ENCODE peak calls at places on chromosome 10, in ten cellular contexts. One of them, this sample, is unnamed.
A peak's percentile ranks its signal among the peaks of the same experiment; 100 is the strongest.

GRCh38 chr10:98563811-98564210 is 117.1 kb upstream of the HPS1 start:
- DNase-seq in prostate gland: no peak
- DNase-seq in cardiac muscle cell: no peak
- DNase-seq in left ventricle myocardium inferior: no peak
- DNase-seq in CD8-positive, alpha-beta T cell: no peak
- DNase-seq in astrocyte of the cerebellum: no peak
- DNase-seq in A549: no peak
- DNase-seq in fibroblast of pulmonary artery: no peak
- DNase-seq in AG09309: no peak
- DNase-seq in gastrocnemius medialis: no peak
- DNase-seq in this sample: no peak

GRCh38 chr10:61642073-61642637 is 20.6 kb upstream of the CABCOCO1 start:
- DNase-seq in prostate gland: no peak
- DNase-seq in cardiac muscle cell: no peak
- DNase-seq in left ventricle myocardium inferior: no peak
- DNase-seq in CD8-positive, alpha-beta T cell: no peak
- DNase-seq in astrocyte of the cerebellum: no peak
- DNase-seq in A549: no peak
- DNase-seq in fibroblast of pulmonary artery: no peak
- DNase-seq in AG09309: no peak
- DNase-seq in gastrocnemius medialis: no peak
- DNase-seq in this sample: no peak

GRCh38 chr10:112789248-112789647 is 160.8 kb upstream of the TCF7L2 start:
- DNase-seq in prostate gland: no peak
- DNase-seq in cardiac muscle cell: no peak
- DNase-seq in left ventricle myocardium inferior: no peak
- DNase-seq in CD8-positive, alpha-beta T cell: no peak
- DNase-seq in astrocyte of the cerebellum: no peak
- DNase-seq in A549: no peak
- DNase-seq in fibroblast of pulmonary artery: no peak
- DNase-seq in AG09309: no peak
- DNase-seq in gastrocnemius medialis: no peak
- DNase-seq in this sample: peak; percentile 29

GRCh38 chr10:14623931-14624330 is 150.8 kb downstream of the FAM107B start:
- DNase-seq in prostate gland: no peak
- DNase-seq in cardiac muscle cell: no peak
- DNase-seq in left ventricle myocardium inferior: no peak
- DNase-seq in CD8-positive, alpha-beta T cell: no peak
- DNase-seq in astrocyte of the cerebellum: no peak
- DNase-seq in A549: no peak
- DNase-seq in fibroblast of pulmonary artery: no peak
- DNase-seq in AG09309: no peak
- DNase-seq in gastrocnemius medialis: no peak
- DNase-seq in this sample: no peak

GRCh38 chr10:8138471-8138870 is 84.0 kb downstream of the GATA3 start:
- DNase-seq in prostate gland: no peak
- DNase-seq in cardiac muscle cell: peak; percentile 55
- DNase-seq in left ventricle myocardium inferior: no peak
- DNase-seq in CD8-positive, alpha-beta T cell: no peak
- DNase-seq in astrocyte of the cerebellum: no peak
- DNase-seq in A549: no peak
- DNase-seq in fibroblast of pulmonary artery: peak; percentile 53
- DNase-seq in AG09309: peak; percentile 18
- DNase-seq in gastrocnemius medialis: no peak
- DNase-seq in this sample: peak; percentile 77

GRCh38 chr10:98433881-98434732 is 12.6 kb downstream of the HPS1 start:
- DNase-seq in prostate gland: no peak
- DNase-seq in cardiac muscle cell: no peak
- DNase-seq in left ventricle myocardium inferior: no peak
- DNase-seq in CD8-positive, alpha-beta T cell: no peak
- DNase-seq in astrocyte of the cerebellum: peak; percentile 11
- DNase-seq in A549: no peak
- DNase-seq in fibroblast of pulmonary artery: peak; percentile 11
- DNase-seq in AG09309: no peak
- DNase-seq in gastrocnemius medialis: no peak
- DNase-seq in this sample: no peak

GRCh38 chr10:132592790-132593788 is 55.5 kb downstream of the INPP5A start:
- DNase-seq in prostate gland: no peak
- DNase-seq in cardiac muscle cell: no peak
- DNase-seq in left ventricle myocardium inferior: no peak
- DNase-seq in CD8-positive, alpha-beta T cell: no peak
- DNase-seq in astrocyte of the cerebellum: no peak
- DNase-seq in A549: no peak
- DNase-seq in fibroblast of pulmonary artery: no peak
- DNase-seq in AG09309: no peak
- DNase-seq in gastrocnemius medialis: no peak
- DNase-seq in this sample: no peak

GRCh38 chr10:47374611-47375536 is 9.2 kb downstream of the ZNF488 start:
- DNase-seq in prostate gland: no peak
- DNase-seq in cardiac muscle cell: peak; percentile 79
- DNase-seq in left ventricle myocardium inferior: no peak
- DNase-seq in CD8-positive, alpha-beta T cell: peak; percentile 7
- DNase-seq in astrocyte of the cerebellum: peak; percentile 52
- DNase-seq in A549: no peak
- DNase-seq in fibroblast of pulmonary artery: peak; percentile 43
- DNase-seq in AG09309: peak; percentile 44
- DNase-seq in gastrocnemius medialis: no peak
- DNase-seq in this sample: no peak

DNA sequence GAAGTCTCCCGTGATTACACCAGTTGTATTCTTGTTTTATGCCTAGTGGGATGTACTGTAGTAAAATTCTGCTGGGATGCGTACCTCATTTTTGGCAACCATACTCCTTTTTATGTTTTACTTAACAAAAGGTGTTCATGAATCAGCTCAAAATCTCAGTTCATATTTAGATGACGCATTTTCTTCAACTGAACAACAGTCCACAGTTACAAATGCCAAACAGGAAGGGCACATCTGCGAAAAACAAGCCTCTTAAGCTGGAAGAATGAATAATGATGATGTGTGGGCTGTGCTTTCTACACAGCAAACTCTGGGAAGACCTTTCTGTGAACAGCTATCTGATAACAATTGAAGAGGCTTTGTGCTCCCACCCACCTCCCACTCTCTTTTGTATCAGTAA is 68.4 kb upstream of the NRBF2 start:
- DNase-seq in prostate gland: no peak
- DNase-seq in cardiac muscle cell: peak; percentile 71
- DNase-seq in left ventricle myocardium inferior: no peak
- DNase-seq in CD8-positive, alpha-beta T cell: no peak
- DNase-seq in astrocyte of the cerebellum: peak; percentile 1
- DNase-seq in A549: no peak
- DNase-seq in fibroblast of pulmonary artery: peak; percentile 92
- DNase-seq in AG09309: no peak
- DNase-seq in gastrocnemius medialis: no peak
- DNase-seq in this sample: peak; percentile 81
- TF ChIP-seq CTCF in prostate gland: no peak
- TF ChIP-seq CTCF in cardiac muscle cell: no peak
- TF ChIP-seq CTCF in left ventricle myocardium inferior: no peak
- TF ChIP-seq CTCF in CD8-positive, alpha-beta T cell: no peak
- TF ChIP-seq CTCF in astrocyte of the cerebellum: no peak
- TF ChIP-seq CTCF in A549: no peak
- TF ChIP-seq CTCF in fibroblast of pulmonary artery: no peak
- TF ChIP-seq CTCF in AG09309: no peak
- TF ChIP-seq CTCF in gastrocnemius medialis: no peak
- TF ChIP-seq CTCF in this sample: no peak

GRCh38 chr10:117546020-117546629 is 3.6 kb downstream of the EMX2 start:
- DNase-seq in prostate gland: no peak
- DNase-seq in cardiac muscle cell: no peak
- DNase-seq in left ventricle myocardium inferior: no peak
- DNase-seq in CD8-positive, alpha-beta T cell: no peak
- DNase-seq in astrocyte of the cerebellum: no peak
- DNase-seq in A549: no peak
- DNase-seq in fibroblast of pulmonary artery: no peak
- DNase-seq in AG09309: no peak
- DNase-seq in gastrocnemius medialis: no peak
- DNase-seq in this sample: no peak

GRCh38 chr10:117543999-117544728 is 1.6 kb downstream of the EMX2 start:
- DNase-seq in prostate gland: no peak
- DNase-seq in cardiac muscle cell: no peak
- DNase-seq in left ventricle myocardium inferior: no peak
- DNase-seq in CD8-positive, alpha-beta T cell: no peak
- DNase-seq in astrocyte of the cerebellum: no peak
- DNase-seq in A549: no peak
- DNase-seq in fibroblast of pulmonary artery: no peak
- DNase-seq in AG09309: no peak
- DNase-seq in gastrocnemius medialis: no peak
- DNase-seq in this sample: no peak

GRCh38 chr10:117546630-117547300 is 4.2 kb downstream of the EMX2 start:
- DNase-seq in prostate gland: no peak
- DNase-seq in cardiac muscle cell: no peak
- DNase-seq in left ventricle myocardium inferior: no peak
- DNase-seq in CD8-positive, alpha-beta T cell: no peak
- DNase-seq in astrocyte of the cerebellum: no peak
- DNase-seq in A549: no peak
- DNase-seq in fibroblast of pulmonary artery: no peak
- DNase-seq in AG09309: no peak
- DNase-seq in gastrocnemius medialis: no peak
- DNase-seq in this sample: no peak

GRCh38 chr10:117544729-117545140 is 2.2 kb downstream of the EMX2 start:
- DNase-seq in prostate gland: no peak
- DNase-seq in cardiac muscle cell: no peak
- DNase-seq in left ventricle myocardium inferior: no peak
- DNase-seq in CD8-positive, alpha-beta T cell: no peak
- DNase-seq in astrocyte of the cerebellum: no peak
- DNase-seq in A549: no peak
- DNase-seq in fibroblast of pulmonary artery: no peak
- DNase-seq in AG09309: no peak
- DNase-seq in gastrocnemius medialis: no peak
- DNase-seq in this sample: no peak

DNA sequence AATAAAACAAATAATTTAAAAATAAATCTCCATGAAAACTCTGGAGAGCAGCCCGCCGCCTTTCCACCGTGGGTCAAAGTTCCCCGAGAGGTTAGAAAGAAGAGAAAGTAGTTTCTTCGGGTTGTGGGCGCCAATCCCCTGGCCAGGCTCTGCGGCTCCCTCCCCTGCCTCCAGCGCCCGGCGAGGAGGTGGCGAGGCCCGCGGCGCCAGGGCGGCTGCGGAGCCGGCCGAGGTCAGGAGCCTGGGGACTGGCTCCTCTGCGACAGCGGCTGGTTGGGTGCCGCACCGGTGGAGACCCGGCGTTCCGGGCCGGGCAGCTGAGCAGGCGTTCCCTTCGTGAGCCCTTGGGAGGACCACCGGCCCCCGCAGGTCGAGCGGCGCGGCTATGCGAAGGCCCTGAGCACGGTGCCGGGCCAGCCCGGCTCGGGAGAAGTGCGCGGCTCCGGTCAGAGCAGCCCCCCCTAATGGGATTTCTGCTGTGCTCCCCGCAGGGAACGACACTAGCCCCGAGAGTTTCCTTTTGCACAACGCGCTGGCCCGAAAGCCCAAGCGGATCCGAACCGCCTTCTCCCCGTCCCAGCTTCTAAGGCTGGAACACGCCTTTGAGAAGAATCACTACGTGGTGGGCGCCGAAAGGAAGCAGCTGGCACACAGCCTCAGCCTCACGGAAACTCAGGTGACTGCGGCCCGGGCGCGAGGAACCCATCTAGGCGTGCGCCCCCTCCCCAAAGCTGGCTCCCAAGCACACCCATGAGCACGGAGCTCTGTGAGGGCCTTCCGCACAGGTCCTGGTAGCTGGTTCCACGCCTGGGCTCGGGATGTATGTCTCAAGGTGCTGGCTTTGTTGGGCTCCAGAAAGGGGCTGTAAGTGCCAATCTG is 2.8 kb downstream of the EMX2 start:
- DNase-seq in prostate gland: no peak
- DNase-seq in cardiac muscle cell: no peak
- DNase-seq in left ventricle myocardium inferior: no peak
- DNase-seq in CD8-positive, alpha-beta T cell: no peak
- DNase-seq in astrocyte of the cerebellum: no peak
- DNase-seq in A549: no peak
- DNase-seq in fibroblast of pulmonary artery: no peak
- DNase-seq in AG09309: no peak
- DNase-seq in gastrocnemius medialis: no peak
- DNase-seq in this sample: no peak
- H3K4me3 ChIP-seq in prostate gland: no peak overlapping the region
- H3K4me3 ChIP-seq in cardiac muscle cell: no peak overlapping the region
- H3K4me3 ChIP-seq in left ventricle myocardium inferior: peak overlapping the region; percentile 58
- H3K4me3 ChIP-seq in CD8-positive, alpha-beta T cell: no peak overlapping the region
- H3K4me3 ChIP-seq in astrocyte of the cerebellum: no peak overlapping the region
- H3K4me3 ChIP-seq in A549: peak overlapping the region; percentile 43
- H3K4me3 ChIP-seq in fibroblast of pulmonary artery: peak overlapping the region; percentile 55
- H3K4me3 ChIP-seq in AG09309: peak overlapping the region; percentile 34
- H3K4me3 ChIP-seq in gastrocnemius medialis: peak overlapping the region; percentile 57
- H3K4me3 ChIP-seq in this sample: no peak overlapping the region

DNA sequence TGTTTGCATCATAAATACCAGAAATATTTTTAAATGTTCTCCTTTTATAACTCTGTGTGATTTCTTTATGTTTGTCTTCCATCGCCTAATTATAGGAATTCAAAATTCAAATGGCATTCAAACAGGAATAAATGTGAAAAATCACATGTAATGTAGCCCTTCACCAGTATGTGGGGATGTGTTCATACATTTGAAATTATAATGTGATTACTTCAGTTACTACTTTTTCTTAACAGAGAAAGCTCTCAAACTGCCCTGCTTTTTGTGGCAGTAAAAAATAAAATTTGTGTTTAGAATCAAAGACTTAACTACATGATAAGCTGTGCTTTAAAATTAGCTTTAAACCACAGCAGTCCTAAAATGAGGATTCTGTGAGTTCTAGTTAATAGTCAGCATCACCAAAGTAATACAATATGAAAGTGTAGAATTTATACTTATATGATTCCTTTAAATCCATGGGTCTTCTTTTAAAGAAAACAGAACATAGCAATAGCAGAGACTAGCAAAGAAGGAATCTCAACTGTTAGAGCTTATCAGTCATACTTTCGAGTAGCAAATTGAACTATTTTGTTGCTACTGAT is 7.8 kb upstream of the HERC4 start:
- DNase-seq in prostate gland: no peak
- DNase-seq in cardiac muscle cell: peak; percentile 56
- DNase-seq in left ventricle myocardium inferior: no peak
- DNase-seq in CD8-positive, alpha-beta T cell: no peak
- DNase-seq in astrocyte of the cerebellum: peak; percentile 43
- DNase-seq in A549: no peak
- DNase-seq in fibroblast of pulmonary artery: peak; percentile 65
- DNase-seq in AG09309: no peak
- DNase-seq in gastrocnemius medialis: no peak
- DNase-seq in this sample: peak; percentile 33
- TF ChIP-seq CTCF in prostate gland: no peak
- TF ChIP-seq CTCF in cardiac muscle cell: peak; percentile 53
- TF ChIP-seq CTCF in left ventricle myocardium inferior: peak; percentile 57
- TF ChIP-seq CTCF in CD8-positive, alpha-beta T cell: no peak
- TF ChIP-seq CTCF in astrocyte of the cerebellum: peak; percentile 25
- TF ChIP-seq CTCF in A549: peak; percentile 88
- TF ChIP-seq CTCF in fibroblast of pulmonary artery: peak; percentile 46
- TF ChIP-seq CTCF in AG09309: peak; percentile 43
- TF ChIP-seq CTCF in gastrocnemius medialis: peak; percentile 49
- TF ChIP-seq CTCF in this sample: peak; percentile 24

DNA sequence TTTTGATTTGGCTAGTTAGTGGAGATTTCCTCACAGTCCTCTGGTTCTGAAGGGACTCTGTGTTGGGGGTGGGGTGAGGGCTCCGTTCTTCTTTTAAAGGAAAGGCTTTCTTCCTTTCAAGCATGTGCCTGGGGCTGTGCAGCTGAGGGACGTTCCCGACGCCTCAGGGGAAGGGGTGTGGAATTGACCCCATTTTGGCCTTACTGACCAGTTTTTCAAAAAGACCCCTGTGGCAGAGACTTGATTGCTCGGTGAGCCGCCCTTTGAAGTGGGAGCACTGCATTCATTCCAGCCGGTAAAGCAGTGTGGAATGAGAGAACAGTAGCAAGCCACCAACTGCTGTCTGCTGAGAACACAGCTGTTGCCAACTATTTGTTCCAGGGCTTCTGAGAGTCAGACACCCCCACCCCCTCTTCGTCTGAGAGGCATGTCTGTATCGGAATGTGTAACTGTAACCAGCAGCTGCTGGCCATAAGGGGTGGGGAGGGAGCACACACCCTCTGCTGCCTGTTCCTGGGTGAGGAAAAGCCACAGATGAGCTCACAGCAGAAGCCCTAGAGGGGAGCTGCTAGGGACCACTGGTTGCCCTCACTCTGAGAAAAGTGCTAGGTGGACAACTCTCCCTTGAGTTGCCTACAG is 33.1 kb downstream of the WBP1L start:
- DNase-seq in prostate gland: peak; percentile 93
- DNase-seq in cardiac muscle cell: peak; percentile 98
- DNase-seq in left ventricle myocardium inferior: peak; percentile 84
- DNase-seq in CD8-positive, alpha-beta T cell: no peak
- DNase-seq in astrocyte of the cerebellum: peak; percentile 97
- DNase-seq in A549: no peak
- DNase-seq in fibroblast of pulmonary artery: peak; percentile 99
- DNase-seq in AG09309: peak; percentile 85
- DNase-seq in gastrocnemius medialis: peak; percentile 97
- DNase-seq in this sample: peak; percentile 94
- H3K4me3 ChIP-seq in prostate gland: peak overlapping the region; percentile 19
- H3K4me3 ChIP-seq in cardiac muscle cell: peak overlapping the region; percentile 8
- H3K4me3 ChIP-seq in left ventricle myocardium inferior: peak overlapping the region; percentile 74
- H3K4me3 ChIP-seq in CD8-positive, alpha-beta T cell: no peak overlapping the region
- H3K4me3 ChIP-seq in astrocyte of the cerebellum: peak overlapping the region; percentile 20
- H3K4me3 ChIP-seq in A549: no peak overlapping the region
- H3K4me3 ChIP-seq in fibroblast of pulmonary artery: peak overlapping the region; percentile 91
- H3K4me3 ChIP-seq in AG09309: peak overlapping the region; percentile 17
- H3K4me3 ChIP-seq in gastrocnemius medialis: peak overlapping the region; percentile 78
- H3K4me3 ChIP-seq in this sample: peak overlapping the region; percentile 26

This sample was measured in epithelial cell of esophagus.